ENCODE peak calls at places on chromosome 13, in seven cellular contexts. U, M, S, B, T, L and A are unnamed samples.

GRCh38 chr13:74251778-74252519 is 117.7 kb upstream of the KLF12 start:
- DNase-seq in U (peak; percentile 8), M (no peak), S (no peak), B (no peak), T (peak; percentile 44), L (no peak), A (no peak)

GRCh38 chr13:92575782-92576181 is 650.8 kb upstream of the GPC6 start:
- DNase-seq in U (no peak), M (no peak), S (no peak), B (no peak), T (no peak), L (no peak), A (no peak)

GRCh38 chr13:51760592-51760991 is 43.4 kb downstream of the DHRS12 start:
- DNase-seq in U (no peak), M (peak; percentile 73), S (no peak), B (no peak), T (no peak), L (no peak), A (no peak)

GRCh38 chr13:85700909-85701308 is 98.3 kb downstream of the SLITRK6 start:
- DNase-seq in U (no peak), M (no peak), S (no peak), B (no peak), T (no peak), L (no peak), A (no peak)

GRCh38 chr13:66618702-66619101 is 611.4 kb downstream of the PCDH9 start:
- DNase-seq in U (no peak), M (no peak), S (peak; percentile 26), B (peak; percentile 16), T (peak; percentile 23), L (no peak), A (no peak)

GRCh38 chr13:45162821-45163220 is 38.0 kb downstream of the KCTD4 start:
- DNase-seq in U (no peak), M (no peak), S (peak; percentile 76), B (peak; percentile 54), T (peak; percentile 78), L (no peak), A (peak; percentile 74)

GRCh38 chr13:93744886-93745285 is 518.3 kb downstream of the GPC6 start:
- DNase-seq in U (no peak), M (no peak), S (no peak), B (no peak), T (no peak), L (no peak), A (no peak)

GRCh38 chr13:23570931-23571330 is 719 bp downstream of the TNFRSF19 start:
- DNase-seq in U (no peak), M (no peak), S (no peak), B (no peak), T (no peak), L (no peak), A (no peak)

GRCh38 chr13:99542788-99543406 is 41.6 kb downstream of the TM9SF2 start:
- DNase-seq in U (no peak), M (no peak), S (no peak), B (no peak), T (no peak), L (no peak), A (no peak)

GRCh38 chr13:28161370-28161769 is 23.0 kb downstream of the PAN3 start:
- DNase-seq in U (no peak), M (no peak), S (no peak), B (no peak), T (no peak), L (no peak), A (no peak)

GRCh38 chr13:91804724-91805123 is 406.3 kb downstream of the GPC5 start:
- DNase-seq in U (no peak), M (no peak), S (no peak), B (no peak), T (no peak), L (no peak), A (no peak)

GRCh38 chr13:23867027-23867491 is 22.1 kb downstream of the MIPEP start:
- DNase-seq in U (no peak), M (no peak), S (no peak), B (no peak), T (peak; percentile 44), L (no peak), A (no peak)

GRCh38 chr13:49532593-49532992 is 36.8 kb downstream of the PHF11 start:
- DNase-seq in U (no peak), M (no peak), S (no peak), B (no peak), T (no peak), L (no peak), A (no peak)

GRCh38 chr13:38570706-38571105 is 116.2 kb upstream of the FREM2 start:
- DNase-seq in U (no peak), M (no peak), S (no peak), B (no peak), T (no peak), L (no peak), A (no peak)

GRCh38 chr13:23755040-23755439 is 134.2 kb downstream of the MIPEP start:
- DNase-seq in U (no peak), M (no peak), S (no peak), B (no peak), T (no peak), L (no peak), A (no peak)

GRCh38 chr13:35848316-35848715 is 282.9 kb downstream of the DCLK1 start:
- DNase-seq in U (no peak), M (no peak), S (no peak), B (no peak), T (no peak), L (no peak), A (no peak)

GRCh38 chr13:27211271-27211670 is 39.7 kb upstream of the USP12 start:
- DNase-seq in U (no peak), M (no peak), S (no peak), B (no peak), T (no peak), L (no peak), A (no peak)

GRCh38 chr13:30156826-30157615 is 150.3 kb downstream of the KATNAL1 start:
- DNase-seq in U (no peak), M (no peak), S (no peak), B (no peak), T (no peak), L (no peak), A (no peak)

DNA sequence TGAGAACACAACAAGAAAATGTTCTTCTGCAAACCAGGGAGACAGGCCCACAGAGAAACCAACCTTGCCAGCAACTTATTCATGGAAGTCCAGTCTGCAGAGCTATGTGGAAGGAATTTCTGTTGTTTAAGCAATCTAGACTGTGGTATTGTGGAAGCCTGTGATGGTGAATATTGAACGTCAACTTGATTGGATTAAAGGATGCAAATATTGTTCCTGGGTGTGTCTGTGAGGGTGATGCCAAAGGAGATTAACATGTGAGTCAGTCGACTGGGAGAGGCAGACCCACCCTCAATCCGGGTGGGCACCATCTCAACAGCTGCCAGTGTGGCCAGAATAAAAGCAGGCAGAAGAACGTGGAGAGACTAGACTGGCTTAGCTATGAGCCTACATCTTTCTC is 606.0 kb downstream of the EFNB2 start:
- DNase-seq in U (no peak), M (no peak), S (no peak), B (no peak), T (no peak), L (no peak), A (no peak)
- H3K4me3 ChIP-seq in U (no peak overlapping the region), M (no peak overlapping the region), S (no peak overlapping the region), B (no peak overlapping the region), T (no peak overlapping the region), L (no peak overlapping the region), A (no peak overlapping the region)

DNA sequence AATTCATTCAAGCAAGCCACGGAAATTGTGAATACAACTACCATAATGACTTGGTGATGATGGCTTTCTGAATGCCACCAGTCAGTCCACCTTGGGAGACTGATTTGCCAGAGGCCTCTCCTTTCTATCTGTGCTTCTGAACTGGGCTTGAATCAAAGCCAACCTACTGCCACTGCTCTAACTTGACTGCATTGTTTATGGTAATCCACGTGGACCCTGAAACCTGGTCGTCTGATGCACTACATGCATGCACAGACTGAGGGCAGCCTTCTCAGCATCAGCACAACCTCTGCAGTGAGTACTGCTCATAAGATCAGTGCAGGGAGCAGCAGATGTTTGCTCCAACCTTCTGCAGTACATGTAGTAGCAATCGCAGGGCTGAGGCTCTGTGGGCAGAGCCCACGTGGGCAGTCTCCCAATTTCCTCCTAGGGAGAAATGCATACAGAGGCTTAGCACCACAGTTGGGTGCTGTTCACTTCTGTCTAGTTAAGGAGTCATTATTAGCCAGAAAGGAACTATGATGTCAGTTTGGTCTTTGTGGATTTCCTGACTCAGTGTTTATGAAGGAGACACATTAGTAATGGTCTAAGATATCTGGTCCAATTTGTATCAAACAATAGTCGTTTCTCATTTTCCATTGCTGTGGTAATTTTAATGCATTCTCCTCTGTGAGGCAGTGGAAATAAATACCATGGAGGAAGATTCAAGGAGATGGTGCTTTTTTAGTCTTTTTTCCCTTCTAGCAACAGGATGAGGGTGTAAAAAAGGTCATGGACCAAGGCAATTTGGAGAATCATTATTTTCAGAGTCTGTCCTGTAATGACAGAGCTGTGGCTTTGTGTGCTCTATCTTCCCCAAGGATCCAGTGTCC is 82.5 kb downstream of the AKAP11 start:
- DNase-seq in U (no peak), M (no peak), S (no peak), B (no peak), T (no peak), L (no peak), A (no peak)
- H3K4me3 ChIP-seq in U (no peak overlapping the region), M (no peak overlapping the region), S (no peak overlapping the region), B (no peak overlapping the region), T (no peak overlapping the region), L (no peak overlapping the region), A (no peak overlapping the region)

DNA sequence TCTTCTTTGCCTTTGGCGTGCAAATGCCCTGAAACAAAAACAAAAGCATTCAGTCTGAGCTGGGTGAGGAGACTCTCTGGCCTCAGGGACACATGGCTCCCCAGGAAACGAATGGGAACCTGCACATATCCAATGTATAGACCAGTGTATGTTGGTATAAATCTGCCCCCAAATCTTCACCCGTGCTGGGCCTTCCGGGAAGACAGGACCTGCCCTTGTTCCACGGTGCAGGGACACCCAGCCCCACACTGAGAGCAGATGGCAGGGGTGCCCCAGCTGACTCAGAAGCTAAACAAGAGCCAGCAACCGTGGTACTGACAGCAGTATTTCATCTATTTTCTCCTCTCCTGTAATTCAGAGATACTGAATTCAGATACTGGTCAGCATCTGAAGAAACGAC is 42.4 kb downstream of the CARS2 start:
- DNase-seq in U (no peak), M (no peak), S (no peak), B (no peak), T (no peak), L (no peak), A (no peak)
- H3K4me3 ChIP-seq in U (no peak overlapping the region), M (no peak overlapping the region), S (no peak overlapping the region), B (no peak overlapping the region), T (no peak overlapping the region), L (no peak overlapping the region), A (no peak overlapping the region)

DNA sequence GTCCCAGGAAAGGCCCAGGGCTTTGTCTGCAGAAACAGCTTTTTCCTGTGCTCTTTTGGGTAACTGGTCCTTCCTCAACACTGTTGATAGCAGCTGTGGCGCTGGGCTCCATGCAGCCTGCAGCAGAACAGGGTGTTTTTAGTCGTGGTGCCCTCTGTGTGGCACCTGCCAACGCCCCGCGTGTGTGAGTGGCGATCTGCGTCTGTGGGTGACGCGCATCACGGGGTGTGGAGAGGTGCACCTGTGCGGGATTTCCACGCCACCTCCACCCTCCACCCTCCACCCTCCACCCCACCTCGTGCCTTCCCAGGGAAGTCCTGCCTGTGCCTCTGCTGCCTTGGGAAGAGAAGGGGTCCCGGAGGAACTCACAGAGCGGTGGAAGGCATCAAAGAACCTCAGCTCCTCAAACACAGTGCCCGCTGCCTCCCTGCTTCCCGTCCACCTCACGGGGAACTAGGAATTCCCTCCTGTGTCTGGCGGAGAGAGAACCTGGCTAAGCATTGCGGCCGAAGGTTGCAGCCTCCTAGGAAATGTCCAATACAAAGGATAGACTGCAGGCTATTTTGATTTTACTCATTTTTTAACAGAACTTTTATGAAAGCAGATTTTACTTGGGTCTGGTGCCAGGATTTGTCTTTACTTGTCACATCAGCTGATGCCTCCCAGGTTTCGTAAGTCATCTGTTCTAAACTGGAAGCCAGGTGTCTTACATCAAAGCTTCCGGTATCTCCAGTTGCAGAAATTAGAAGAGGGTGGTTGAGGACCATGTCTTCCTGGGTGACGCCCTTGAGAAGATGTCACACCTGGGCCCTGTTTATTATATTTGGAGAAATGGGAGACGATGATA is 84.0 kb downstream of the ATP11A start:
- DNase-seq in U (no peak), M (no peak), S (no peak), B (no peak), T (no peak), L (no peak), A (no peak)
- H3K4me3 ChIP-seq in U (no peak overlapping the region), M (no peak overlapping the region), S (no peak overlapping the region), B (no peak overlapping the region), T (no peak overlapping the region), L (no peak overlapping the region), A (no peak overlapping the region)